ENCODE peak calls at places on chromosome 17, in five cellular contexts. I is naive thymus-derived CD4-positive, alpha-beta T cell; P is left lung; C is choroid plexus epithelial cell; A is MM.1S. V is an unnamed sample.

GRCh38 chr17:82565551-82565950 is 46.0 kb downstream of the FOXK2 start:
- DNase-seq in I (no peak), P (no peak), C (peak), A (no peak), V (no peak)

GRCh38 chr17:77315551-77316190 is 174.9 kb downstream of the SEC14L1 start:
- DNase-seq in I (no peak), P (peak), C (no peak), A (no peak), V (no peak)

GRCh38 chr17:35894206-35894605 is 14.0 kb upstream of the CCL5 start:
- DNase-seq in I (no peak), P (no peak), C (no peak), A (no peak), V (no peak)

GRCh38 chr17:82098939-82099765 is 1.1 kb upstream of the FASN start:
- DNase-seq in I (no peak), P (no peak), C (no peak), A (no peak), V (no peak)

GRCh38 chr17:51734462-51734861 is 424.1 kb downstream of the CA10 start:
- DNase-seq in I (no peak), P (no peak), C (no peak), A (peak), V (peak)

GRCh38 chr17:63544467-63545301 is 5.6 kb upstream of the DCAF7 start:
- DNase-seq in I (no peak), P (peak), C (no peak), A (no peak), V (no peak)

GRCh38 chr17:27653572-27653971 is 22.6 kb downstream of the LGALS9 start:
- DNase-seq in I (no peak), P (no peak), C (no peak), A (no peak), V (no peak)

GRCh38 chr17:229130-229944 is 47.9 kb upstream of the DOC2B start:
- DNase-seq in I (no peak), P (peak), C (peak), A (no peak), V (no peak)

GRCh38 chr17:9959377-9959981 is 54.4 kb upstream of the RCVRN start:
- DNase-seq in I (no peak), P (no peak), C (peak), A (no peak), V (peak)

GRCh38 chr17:52147431-52147830 is 11.1 kb downstream of the CA10 start:
- DNase-seq in I (no peak), P (no peak), C (no peak), A (peak), V (peak)

GRCh38 chr17:50626037-50626574 is 8.6 kb upstream of the ABCC3 start:
- DNase-seq in I (peak), P (peak), C (peak), A (peak), V (peak)

GRCh38 chr17:50629902-50630301 is 4.8 kb upstream of the ABCC3 start:
- DNase-seq in I (no peak), P (no peak), C (no peak), A (no peak), V (no peak)

GRCh38 chr17:50627386-50627781 is 7.3 kb upstream of the ABCC3 start:
- DNase-seq in I (no peak), P (no peak), C (no peak), A (no peak), V (no peak)

GRCh38 chr17:50630524-50631194 is 4.0 kb upstream of the ABCC3 start:
- DNase-seq in I (peak), P (peak), C (peak), A (peak), V (peak)

GRCh38 chr17:50627782-50628601 is 6.7 kb upstream of the ABCC3 start:
- DNase-seq in I (no peak), P (peak), C (no peak), A (peak), V (no peak)
- H3K4me3 ChIP-seq in I (no peak), P (no peak), C (no peak), A (no peak), V (no peak)

GRCh38 chr17:8063761-8064589 is 23.5 kb downstream of the ALOX12B start:
- DNase-seq in I (no peak), P (peak), C (no peak), A (no peak), V (no peak)
- H3K4me3 ChIP-seq in I (no peak), P (no peak), C (no peak), A (no peak), V (no peak)

GRCh38 chr17:21510686-21511367 is 134.7 kb downstream of the KCNJ12 start:
- DNase-seq in I (no peak), P (no peak), C (peak), A (no peak), V (no peak)
- H3K4me3 ChIP-seq in I (peak), P (peak), C (peak), A (no peak), V (peak)

DNA sequence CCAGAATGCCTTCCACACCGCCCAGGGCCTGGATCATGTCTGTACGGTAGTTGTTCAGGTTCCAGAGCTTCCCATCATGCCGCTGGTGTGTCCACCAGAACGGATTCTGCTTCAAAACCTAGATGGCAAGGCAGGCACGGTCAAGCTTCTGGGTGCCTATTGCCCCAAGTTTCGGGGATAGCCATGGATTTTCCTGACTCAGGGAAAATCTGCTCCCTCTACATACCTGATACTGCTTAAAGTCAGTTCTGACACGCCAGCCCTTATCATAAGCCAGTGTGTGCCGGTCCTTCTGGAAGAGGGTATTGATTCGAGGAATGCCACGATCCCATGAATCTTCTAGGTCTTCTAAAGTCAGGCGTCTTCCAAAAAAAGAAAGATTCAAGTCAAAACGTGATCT is 11.4 kb upstream of the RILP start:
- DNase-seq in I (no peak), P (peak), C (no peak), A (no peak), V (no peak)
- H3K4me3 ChIP-seq in I (no peak), P (no peak), C (no peak), A (no peak), V (no peak)

GRCh38 chr17:43371227-43371821 is 27.5 kb upstream of the ARL4D start:
- DNase-seq in I (no peak), P (no peak), C (no peak), A (no peak), V (no peak)

GRCh38 chr17:43368740-43369506 is 29.9 kb upstream of the ARL4D start:
- DNase-seq in I (peak), P (peak), C (peak), A (peak), V (peak)

GRCh38 chr17:43373343-43373742 is 25.4 kb upstream of the ARL4D start:
- DNase-seq in I (no peak), P (no peak), C (no peak), A (no peak), V (no peak)

GRCh38 chr17:43369986-43370385 is 28.8 kb upstream of the ARL4D start:
- DNase-seq in I (no peak), P (no peak), C (no peak), A (no peak), V (no peak)

GRCh38 chr17:43372273-43372911 is 26.4 kb upstream of the ARL4D start:
- DNase-seq in I (no peak), P (no peak), C (no peak), A (peak), V (no peak)
- H3K4me3 ChIP-seq in I (no peak), P (no peak), C (no peak), A (peak), V (no peak)

GRCh38 chr17:19915579-19915978 is 47.8 kb upstream of the ULK2 start:
- DNase-seq in I (no peak), P (no peak), C (no peak), A (no peak), V (no peak)

GRCh38 chr17:19905514-19905913 is 37.8 kb upstream of the ULK2 start:
- DNase-seq in I (no peak), P (no peak), C (no peak), A (no peak), V (no peak)

DNA sequence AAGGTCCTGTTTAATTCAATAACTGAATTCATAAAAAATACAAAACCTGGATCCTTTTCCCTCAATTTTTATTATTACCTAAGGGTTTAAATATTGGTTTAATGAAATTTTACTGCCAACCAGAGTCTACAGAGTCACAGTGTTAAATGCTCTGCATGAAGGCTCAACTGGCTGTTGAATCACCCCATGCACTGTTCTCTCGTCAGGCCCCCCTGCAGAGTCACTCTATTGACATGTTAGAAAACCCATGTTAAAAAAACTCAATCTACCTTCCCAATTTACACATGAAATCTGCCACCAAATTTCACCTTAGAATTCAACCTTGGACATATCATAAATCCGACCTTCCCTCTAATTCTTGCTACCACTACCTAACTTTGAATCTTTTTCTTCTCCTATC is 43.3 kb upstream of the ULK2 start:
- DNase-seq in I (no peak), P (no peak), C (peak), A (no peak), V (no peak)
- H3K4me3 ChIP-seq in I (no peak), P (no peak), C (no peak), A (no peak), V (no peak)

GRCh38 chr17:80871341-80871740 is 120.3 kb upstream of the CHMP6 start:
- DNase-seq in I (no peak), P (peak), C (no peak), A (peak), V (no peak)

GRCh38 chr17:80872011-80872929 is 119.4 kb upstream of the CHMP6 start:
- DNase-seq in I (no peak), P (peak), C (no peak), A (no peak), V (no peak)

GRCh38 chr17:80868022-80868609 is 123.5 kb upstream of the CHMP6 start:
- DNase-seq in I (no peak), P (no peak), C (no peak), A (no peak), V (no peak)

GRCh38 chr17:80869476-80869875 is 122.2 kb upstream of the CHMP6 start:
- DNase-seq in I (no peak), P (no peak), C (no peak), A (no peak), V (no peak)

GRCh38 chr17:80870401-80870800 is 121.2 kb upstream of the CHMP6 start:
- DNase-seq in I (no peak), P (no peak), C (no peak), A (no peak), V (no peak)
- H3K4me3 ChIP-seq in I (no peak), P (no peak), C (no peak), A (no peak), V (no peak)

DNA sequence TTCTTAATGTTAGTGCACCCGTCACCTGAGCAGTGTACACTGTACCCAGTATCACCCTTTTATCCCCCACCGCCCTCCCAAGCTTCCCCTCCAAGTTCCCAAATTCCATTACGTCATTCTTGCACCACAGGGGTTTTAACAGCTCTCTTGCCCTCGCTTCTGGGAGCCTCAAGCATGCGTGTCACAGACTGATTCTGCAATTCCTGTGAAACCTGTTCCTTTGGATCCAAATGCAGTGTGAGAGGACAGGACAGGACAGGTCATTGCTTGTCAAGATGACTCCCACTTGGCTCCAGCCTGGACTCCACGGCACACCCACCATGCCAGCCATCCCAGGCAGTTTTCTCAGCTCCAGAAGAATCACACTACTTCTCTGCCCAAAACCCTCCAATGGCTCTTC is 44.1 kb downstream of the CYB5D2 start:
- DNase-seq in I (no peak), P (no peak), C (peak), A (no peak), V (peak)
- H3K4me3 ChIP-seq in I (no peak), P (no peak), C (no peak), A (no peak), V (peak)

DNA sequence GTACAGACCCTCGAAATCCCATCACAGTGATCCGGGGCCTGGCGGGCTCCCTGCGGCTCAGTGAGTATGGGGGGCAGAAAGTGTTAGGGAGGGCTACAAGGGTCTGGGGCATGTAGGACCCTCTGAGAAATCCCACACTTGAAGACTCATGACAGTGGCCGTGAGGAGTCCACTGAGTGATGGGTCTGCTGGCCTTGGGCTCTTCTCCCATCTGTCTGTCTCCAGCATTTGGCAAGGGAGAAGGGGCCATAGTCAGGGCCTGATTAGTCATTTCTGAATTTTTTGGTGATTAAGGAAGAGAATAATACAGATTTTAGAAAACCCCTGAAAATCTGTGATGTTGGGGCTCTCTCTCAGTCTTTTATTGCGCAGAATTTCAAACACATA is 4.8 kb upstream of the TMEM88 start:
- DNase-seq in I (no peak), P (no peak), C (no peak), A (no peak), V (no peak)
- H3K4me3 ChIP-seq in I (no peak), P (no peak), C (no peak), A (no peak), V (no peak)

GRCh38 chr17:68016838-68017237 is 18.7 kb upstream of the KPNA2 start:
- DNase-seq in I (no peak), P (no peak), C (no peak), A (no peak), V (no peak)

GRCh38 chr17:68021963-68022362 is 13.6 kb upstream of the KPNA2 start:
- DNase-seq in I (no peak), P (no peak), C (no peak), A (no peak), V (no peak)

GRCh38 chr17:68019675-68020450 is 15.7 kb upstream of the KPNA2 start:
- DNase-seq in I (peak), P (peak), C (peak), A (peak), V (peak)

GRCh38 chr17:68020451-68020779 is 15.1 kb upstream of the KPNA2 start:
- DNase-seq in I (no peak), P (no peak), C (no peak), A (no peak), V (no peak)

GRCh38 chr17:68019336-68019674 is 16.2 kb upstream of the KPNA2 start:
- DNase-seq in I (no peak), P (no peak), C (no peak), A (no peak), V (no peak)
- H3K4me3 ChIP-seq in I (peak), P (no peak), C (no peak), A (peak), V (no peak)